ENCODE peak calls at places on chromosomes 5 and 9, in seven cellular contexts. One of them, this sample, is unnamed.
A peak's percentile ranks its signal among the peaks of the same experiment; 100 is the strongest.

GRCh38 chr5:83107692-83108410 is 30.5 kb downstream of the XRCC4 start:
- DNase-seq in GM23248: peak; percentile 24
- DNase-seq in mesendoderm: no peak
- DNase-seq in astrocyte: no peak
- DNase-seq in H9: no peak
- DNase-seq in K562: no peak
- DNase-seq in neural progenitor cell: no peak
- DNase-seq in this sample: no peak

GRCh38 chr5:135880278-135880677 is 15.4 kb downstream of the IL9 start:
- DNase-seq in GM23248: peak; percentile 32
- DNase-seq in mesendoderm: peak; percentile 66
- DNase-seq in astrocyte: no peak
- DNase-seq in H9: peak; percentile 80
- DNase-seq in K562: peak; percentile 14
- DNase-seq in neural progenitor cell: peak; percentile 53
- DNase-seq in this sample: peak; percentile 81

GRCh38 chr9:137438591-137439157 is 2.5 kb downstream of the ENTPD8 start:
- DNase-seq in GM23248: no peak
- DNase-seq in mesendoderm: no peak
- DNase-seq in astrocyte: no peak
- DNase-seq in H9: no peak
- DNase-seq in K562: no peak
- DNase-seq in neural progenitor cell: no peak
- DNase-seq in this sample: no peak

GRCh38 chr5:71809446-71809845 is 90.4 kb downstream of the CARTPT start:
- DNase-seq in GM23248: no peak
- DNase-seq in mesendoderm: no peak
- DNase-seq in astrocyte: peak; percentile 38
- DNase-seq in H9: no peak
- DNase-seq in K562: no peak
- DNase-seq in neural progenitor cell: no peak
- DNase-seq in this sample: no peak

GRCh38 chr5:54844905-54845566 is 140.4 kb downstream of the ESM1 start:
- DNase-seq in GM23248: peak; percentile 56
- DNase-seq in mesendoderm: peak; percentile 34
- DNase-seq in astrocyte: peak; percentile 32
- DNase-seq in H9: no peak
- DNase-seq in K562: no peak
- DNase-seq in neural progenitor cell: peak; percentile 38
- DNase-seq in this sample: peak; percentile 78

GRCh38 chr9:136831720-136832104 is 10.6 kb upstream of the AJM1 start:
- DNase-seq in GM23248: no peak
- DNase-seq in mesendoderm: no peak
- DNase-seq in astrocyte: no peak
- DNase-seq in H9: no peak
- DNase-seq in K562: no peak
- DNase-seq in neural progenitor cell: no peak
- DNase-seq in this sample: no peak

GRCh38 chr5:6712136-6712581 is 1.1 kb upstream of the TENT4A start:
- DNase-seq in GM23248: peak; percentile 87
- DNase-seq in mesendoderm: peak; percentile 67
- DNase-seq in astrocyte: peak; percentile 79
- DNase-seq in H9: peak; percentile 56
- DNase-seq in K562: peak; percentile 48
- DNase-seq in neural progenitor cell: peak; percentile 75
- DNase-seq in this sample: peak; percentile 75

GRCh38 chr5:1516615-1517601 is 6.9 kb downstream of the LPCAT1 start:
- DNase-seq in GM23248: peak; percentile 90
- DNase-seq in mesendoderm: peak; percentile 41
- DNase-seq in astrocyte: peak; percentile 61
- DNase-seq in H9: peak; percentile 30
- DNase-seq in K562: no peak
- DNase-seq in neural progenitor cell: no peak
- DNase-seq in this sample: no peak

GRCh38 chr9:109474944-109475343 is 23.2 kb downstream of the PTPN3 start:
- DNase-seq in GM23248: no peak
- DNase-seq in mesendoderm: no peak
- DNase-seq in astrocyte: no peak
- DNase-seq in H9: no peak
- DNase-seq in K562: no peak
- DNase-seq in neural progenitor cell: no peak
- DNase-seq in this sample: no peak

GRCh38 chr9:109478204-109478563 is 19.9 kb downstream of the PTPN3 start:
- DNase-seq in GM23248: no peak
- DNase-seq in mesendoderm: no peak
- DNase-seq in astrocyte: no peak
- DNase-seq in H9: no peak
- DNase-seq in K562: no peak
- DNase-seq in neural progenitor cell: no peak
- DNase-seq in this sample: no peak

GRCh38 chr9:109477269-109478203 is 20.6 kb downstream of the PTPN3 start:
- DNase-seq in GM23248: no peak
- DNase-seq in mesendoderm: no peak
- DNase-seq in astrocyte: no peak
- DNase-seq in H9: no peak
- DNase-seq in K562: no peak
- DNase-seq in neural progenitor cell: no peak
- DNase-seq in this sample: no peak

GRCh38 chr9:109475526-109475925 is 22.6 kb downstream of the PTPN3 start:
- DNase-seq in GM23248: no peak
- DNase-seq in mesendoderm: no peak
- DNase-seq in astrocyte: no peak
- DNase-seq in H9: no peak
- DNase-seq in K562: no peak
- DNase-seq in neural progenitor cell: no peak
- DNase-seq in this sample: no peak

DNA sequence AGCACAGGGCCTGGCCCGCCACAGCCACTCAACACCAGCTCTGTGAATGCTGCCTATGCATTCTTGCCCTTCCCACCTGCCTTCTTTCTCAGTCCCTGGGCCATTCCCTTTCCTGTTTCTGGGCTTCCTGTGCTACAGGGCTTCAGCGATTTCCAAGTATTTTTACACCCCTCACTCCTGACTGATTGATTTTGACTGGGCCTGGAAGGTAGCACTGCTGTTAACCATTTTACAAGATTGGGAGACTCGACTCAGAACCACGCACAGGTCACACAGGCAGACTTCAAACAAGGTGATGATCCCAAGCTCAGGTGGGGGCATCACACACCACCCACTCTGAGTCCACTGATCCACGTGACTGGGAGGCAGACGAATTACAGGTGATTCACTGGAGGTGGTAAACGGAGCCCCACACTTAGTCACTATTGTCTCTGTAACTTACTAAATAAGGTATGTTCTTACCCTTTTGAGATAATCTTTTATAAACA is 21.3 kb downstream of the PTPN3 start:
- DNase-seq in GM23248: no peak
- DNase-seq in mesendoderm: no peak
- DNase-seq in astrocyte: no peak
- DNase-seq in H9: no peak
- DNase-seq in K562: no peak
- DNase-seq in neural progenitor cell: no peak
- DNase-seq in this sample: no peak
- H3K9ac ChIP-seq in GM23248: no peak overlapping the region
- H3K9ac ChIP-seq in mesendoderm: no peak overlapping the region
- H3K9ac ChIP-seq in astrocyte: no peak overlapping the region
- H3K9ac ChIP-seq in H9: no peak overlapping the region
- H3K9ac ChIP-seq in K562: no peak overlapping the region
- H3K9ac ChIP-seq in neural progenitor cell: no peak overlapping the region
- H3K9ac ChIP-seq in this sample: no peak overlapping the region

DNA sequence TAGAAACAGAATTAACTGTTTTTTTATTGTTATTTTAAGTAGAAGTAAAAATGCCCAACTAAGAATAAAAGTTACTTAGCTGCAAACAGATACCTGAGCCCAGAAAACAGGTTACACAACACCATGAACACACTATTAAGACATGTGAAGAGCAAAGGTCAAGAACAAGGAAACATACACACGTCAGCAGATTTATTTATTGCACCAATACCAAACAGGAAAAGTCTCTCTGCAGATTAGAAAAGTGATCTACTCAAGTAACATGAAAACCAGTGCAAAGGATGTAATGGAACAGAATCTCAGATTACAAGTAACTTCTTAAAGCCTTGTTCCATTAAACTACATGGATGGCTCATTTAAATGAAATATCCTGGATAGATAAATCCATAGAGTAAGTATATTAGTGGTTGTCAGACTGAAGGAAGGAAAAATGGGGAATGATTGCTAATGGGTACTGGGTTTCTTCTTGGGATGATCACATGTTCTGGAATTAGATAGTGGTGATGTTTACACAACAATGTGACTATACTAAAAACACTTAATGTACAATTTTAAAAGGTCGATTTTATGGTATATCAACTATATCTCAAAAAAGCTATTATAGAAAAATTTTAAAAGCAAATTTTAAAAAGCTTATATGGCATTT is 6.1 kb downstream of the SAR1B start:
- DNase-seq in GM23248: peak; percentile 14
- DNase-seq in mesendoderm: no peak
- DNase-seq in astrocyte: no peak
- DNase-seq in H9: no peak
- DNase-seq in K562: no peak
- DNase-seq in neural progenitor cell: no peak
- DNase-seq in this sample: no peak
- H3K9ac ChIP-seq in GM23248: no peak overlapping the region
- H3K9ac ChIP-seq in mesendoderm: no peak overlapping the region
- H3K9ac ChIP-seq in astrocyte: no peak overlapping the region
- H3K9ac ChIP-seq in H9: no peak overlapping the region
- H3K9ac ChIP-seq in K562: no peak overlapping the region
- H3K9ac ChIP-seq in neural progenitor cell: no peak overlapping the region
- H3K9ac ChIP-seq in this sample: no peak overlapping the region

GRCh38 chr9:37788328-37788727 is 3.5 kb upstream of the EXOSC3 start:
- DNase-seq in GM23248: no peak
- DNase-seq in mesendoderm: no peak
- DNase-seq in astrocyte: no peak
- DNase-seq in H9: no peak
- DNase-seq in K562: no peak
- DNase-seq in neural progenitor cell: no peak
- DNase-seq in this sample: no peak

GRCh38 chr9:37787059-37787458 is 2.2 kb upstream of the EXOSC3 start:
- DNase-seq in GM23248: no peak
- DNase-seq in mesendoderm: no peak
- DNase-seq in astrocyte: no peak
- DNase-seq in H9: peak; percentile 80
- DNase-seq in K562: no peak
- DNase-seq in neural progenitor cell: no peak
- DNase-seq in this sample: no peak

GRCh38 chr9:37790096-37790495 is 5.2 kb upstream of the EXOSC3 start:
- DNase-seq in GM23248: no peak
- DNase-seq in mesendoderm: no peak
- DNase-seq in astrocyte: no peak
- DNase-seq in H9: no peak
- DNase-seq in K562: no peak
- DNase-seq in neural progenitor cell: no peak
- DNase-seq in this sample: no peak

DNA sequence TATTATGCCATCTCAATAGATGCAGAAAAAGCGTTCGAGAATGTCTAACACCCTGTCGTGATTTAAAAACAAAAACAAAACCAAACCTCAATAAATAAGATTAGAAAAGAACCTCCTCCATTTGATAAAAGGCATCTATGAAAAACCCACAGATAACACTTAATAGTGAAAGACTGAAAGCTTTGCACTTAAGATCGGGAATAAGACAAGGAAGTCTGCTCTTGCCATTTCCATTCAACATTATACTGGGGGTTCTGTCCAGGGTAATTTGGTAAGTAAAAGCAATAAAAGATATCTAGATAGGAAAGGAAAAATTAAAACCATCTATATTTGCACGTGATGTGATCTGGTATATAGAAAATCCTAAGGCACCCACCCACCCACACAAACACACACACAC is 7.3 kb upstream of the EXOSC3 start:
- DNase-seq in GM23248: no peak
- DNase-seq in mesendoderm: no peak
- DNase-seq in astrocyte: no peak
- DNase-seq in H9: no peak
- DNase-seq in K562: no peak
- DNase-seq in neural progenitor cell: no peak
- DNase-seq in this sample: no peak
- H3K9ac ChIP-seq in GM23248: no peak overlapping the region
- H3K9ac ChIP-seq in mesendoderm: no peak overlapping the region
- H3K9ac ChIP-seq in astrocyte: no peak overlapping the region
- H3K9ac ChIP-seq in H9: no peak overlapping the region
- H3K9ac ChIP-seq in K562: no peak overlapping the region
- H3K9ac ChIP-seq in neural progenitor cell: no peak overlapping the region
- H3K9ac ChIP-seq in this sample: no peak overlapping the region

GRCh38 chr5:139744471-139745120 is 51.0 kb upstream of the PSD2 start:
- DNase-seq in GM23248: no peak
- DNase-seq in mesendoderm: no peak
- DNase-seq in astrocyte: no peak
- DNase-seq in H9: no peak
- DNase-seq in K562: no peak
- DNase-seq in neural progenitor cell: no peak
- DNase-seq in this sample: no peak

GRCh38 chr5:139745121-139745799 is 50.3 kb upstream of the PSD2 start:
- DNase-seq in GM23248: peak; percentile 96
- DNase-seq in mesendoderm: peak; percentile 79
- DNase-seq in astrocyte: peak; percentile 85
- DNase-seq in H9: peak; percentile 72
- DNase-seq in K562: peak; percentile 75
- DNase-seq in neural progenitor cell: no peak
- DNase-seq in this sample: no peak

GRCh38 chr5:139746691-139747582 is 48.7 kb upstream of the PSD2 start:
- DNase-seq in GM23248: peak; percentile 65
- DNase-seq in mesendoderm: peak; percentile 81
- DNase-seq in astrocyte: peak; percentile 16
- DNase-seq in H9: peak; percentile 60
- DNase-seq in K562: peak; percentile 57
- DNase-seq in neural progenitor cell: no peak
- DNase-seq in this sample: no peak

GRCh38 chr5:139747583-139748504 is 47.8 kb upstream of the PSD2 start:
- DNase-seq in GM23248: peak; percentile 86
- DNase-seq in mesendoderm: peak; percentile 65
- DNase-seq in astrocyte: peak; percentile 44
- DNase-seq in H9: peak; percentile 60
- DNase-seq in K562: peak; percentile 77
- DNase-seq in neural progenitor cell: peak; percentile 70
- DNase-seq in this sample: no peak

DNA sequence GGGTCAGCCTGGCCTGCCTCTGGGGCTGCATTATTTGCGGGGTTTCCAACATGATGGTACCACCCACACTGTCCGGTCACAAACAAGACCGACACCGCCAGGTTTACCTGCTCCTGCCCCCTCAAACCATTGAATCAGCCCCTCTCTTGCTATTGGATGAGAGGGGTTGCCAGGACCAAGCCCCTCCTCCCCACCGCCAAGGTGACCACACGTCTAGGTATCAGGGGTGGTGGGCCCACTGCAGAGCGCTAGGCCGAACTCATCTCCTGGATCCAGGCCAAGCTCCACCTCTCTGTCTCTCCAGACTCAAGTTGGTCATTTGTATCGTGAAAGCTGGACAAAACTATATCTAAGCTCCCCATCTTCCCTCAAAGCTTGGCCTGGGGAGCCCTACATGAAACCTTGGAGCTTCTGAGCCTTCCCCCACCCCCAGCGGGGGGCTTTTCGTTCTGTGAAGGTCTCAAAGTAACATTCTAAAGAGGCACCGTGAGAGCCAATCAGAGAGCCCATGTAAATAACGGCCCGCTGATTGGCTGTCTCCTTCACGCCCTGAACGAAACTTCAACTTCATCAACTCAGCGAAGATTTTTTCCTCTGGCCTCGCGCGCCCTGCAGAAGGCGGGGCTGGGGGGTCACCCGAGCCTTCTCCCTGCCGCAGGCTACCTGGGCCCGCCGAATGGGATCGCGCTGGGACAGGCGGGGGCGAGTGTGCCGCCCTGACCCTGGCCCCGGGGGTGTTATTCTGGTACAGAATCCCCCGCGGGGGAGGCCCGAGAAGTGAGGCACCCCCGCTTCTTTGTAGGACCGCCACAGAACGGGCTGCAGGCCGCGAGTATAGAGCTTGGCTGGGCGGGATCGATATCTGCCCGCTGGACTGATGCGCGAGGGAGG is 49.6 kb upstream of the PSD2 start:
- DNase-seq in GM23248: peak; percentile 89
- DNase-seq in mesendoderm: peak; percentile 98
- DNase-seq in astrocyte: peak; percentile 68
- DNase-seq in H9: peak; percentile 96
- DNase-seq in K562: peak; percentile 95
- DNase-seq in neural progenitor cell: peak; percentile 94
- DNase-seq in this sample: peak; percentile 88
- H3K9ac ChIP-seq in GM23248: peak overlapping the region; percentile 85
- H3K9ac ChIP-seq in mesendoderm: peak overlapping the region; percentile 65
- H3K9ac ChIP-seq in astrocyte: peak overlapping the region; percentile 82
- H3K9ac ChIP-seq in H9: no peak overlapping the region
- H3K9ac ChIP-seq in K562: peak overlapping the region; percentile 74
- H3K9ac ChIP-seq in neural progenitor cell: no peak overlapping the region
- H3K9ac ChIP-seq in this sample: no peak overlapping the region